ENCODE peak calls at places on chromosomes 11 and 22, in six cellular contexts. N is activated CD4-positive, alpha-beta T cell treated with anti-CD3 and anti-CD28 coated beads, Interleukin-2, amount 50 U/mL, for 1 hour; H is stimulated activated CD8-positive, alpha-beta memory T cell treated with anti-CD3 and anti-CD28 coated beads, Interleukin-2, amount 100 ng/mL, for 1 hour; X is activated B cell treated with CpG ODN at 0.5 μM for 24 hours; F is anterior cingulate cortex; C is left lung. O is an unnamed sample.
A peak's percentile ranks its signal among the peaks of the same experiment; 100 is the strongest.

GRCh38 chr11:65663634-65664200 is 1.0 kb upstream of the RELA start:
- DNase-seq in N (peak; percentile 34), H (no peak), X (no peak), F (peak; percentile 43), C (peak; percentile 68), O (peak; percentile 94)

GRCh38 chr11:62387381-62387780 is 31.5 kb upstream of the SCGB1A1 start:
- DNase-seq in N (no peak), H (no peak), X (no peak), F (no peak), C (no peak), O (no peak)

GRCh38 chr11:36105743-36106581 is 162.1 kb downstream of the LDLRAD3 start:
- DNase-seq in N (no peak), H (no peak), X (no peak), F (no peak), C (no peak), O (no peak)

GRCh38 chr11:18491924-18492323 is 34.8 kb downstream of the TSG101 start:
- DNase-seq in N (no peak), H (no peak), X (no peak), F (no peak), C (no peak), O (no peak)

GRCh38 chr11:36019722-36020121 is 75.9 kb downstream of the LDLRAD3 start:
- DNase-seq in N (no peak), H (no peak), X (no peak), F (no peak), C (no peak), O (no peak)

GRCh38 chr11:811446-812245 is 1.9 kb downstream of the RPLP2 start:
- DNase-seq in N (no peak), H (no peak), X (no peak), F (no peak), C (no peak), O (no peak)

GRCh38 chr11:1388763-1389102 is 1.0 kb upstream of the BRSK2 start:
- DNase-seq in N (no peak), H (no peak), X (no peak), F (no peak), C (no peak), O (no peak)

GRCh38 chr11:12240669-12241068 is 130.3 kb downstream of the MICAL2 start:
- DNase-seq in N (no peak), H (no peak), X (no peak), F (no peak), C (no peak), O (no peak)

GRCh38 chr11:65063532-65063931 is 5.2 kb upstream of the NAALADL1 start:
- DNase-seq in N (no peak), H (no peak), X (no peak), F (no peak), C (no peak), O (no peak)

GRCh38 chr11:6631356-6631890 is 12.2 kb upstream of the TPP1 start:
- DNase-seq in N (no peak), H (no peak), X (peak; percentile 11), F (no peak), C (no peak), O (peak; percentile 81)

GRCh38 chr22:47086596-47087248 is 324.3 kb downstream of the TBC1D22A start:
- DNase-seq in N (no peak), H (no peak), X (no peak), F (no peak), C (no peak), O (peak; percentile 28)

GRCh38 chr22:24178502-24179440 is 2.5 kb upstream of the SUSD2 start:
- DNase-seq in N (no peak), H (no peak), X (no peak), F (no peak), C (no peak), O (no peak)

GRCh38 chr11:104588975-104589374 is 309.3 kb downstream of the CASP12 start:
- DNase-seq in N (no peak), H (no peak), X (no peak), F (no peak), C (no peak), O (no peak)

GRCh38 chr11:359181-359714 is 10.1 kb upstream of the B4GALNT4 start:
- DNase-seq in N (no peak), H (no peak), X (no peak), F (no peak), C (no peak), O (no peak)

GRCh38 chr22:28021116-28021997 is 102.3 kb upstream of the PITPNB start:
- DNase-seq in N (no peak), H (no peak), X (no peak), F (no peak), C (peak; percentile 27), O (peak; percentile 81)

GRCh38 chr11:78975081-78975480 is 400.4 kb upstream of the NARS2 start:
- DNase-seq in N (no peak), H (no peak), X (no peak), F (no peak), C (no peak), O (no peak)

GRCh38 chr11:69374110-69374981 is 80.4 kb downstream of the MYEOV start:
- DNase-seq in N (no peak), H (no peak), X (peak; percentile 11), F (no peak), C (peak; percentile 28), O (peak; percentile 83)

GRCh38 chr22:17738386-17739128 is 35.7 kb downstream of the BID start:
- DNase-seq in N (no peak), H (no peak), X (no peak), F (no peak), C (no peak), O (no peak)

GRCh38 chr11:68575025-68575665 is 109.2 kb upstream of the GAL start:
- DNase-seq in N (no peak), H (no peak), X (no peak), F (no peak), C (no peak), O (no peak)

GRCh38 chr11:81744336-81745116 is 989.1 kb downstream of the FAM181B start:
- DNase-seq in N (no peak), H (no peak), X (no peak), F (no peak), C (no peak), O (no peak)

GRCh38 chr22:45476814-45477213 is 25.9 kb upstream of the FBLN1 start:
- DNase-seq in N (no peak), H (no peak), X (no peak), F (no peak), C (no peak), O (no peak)

GRCh38 chr11:18393581-18394299 is 623 bp upstream of the LDHA start:
- DNase-seq in N (no peak), H (no peak), X (no peak), F (no peak), C (no peak), O (no peak)

GRCh38 chr11:124610295-124610694 is 933 bp upstream of the PANX3 start:
- DNase-seq in N (no peak), H (no peak), X (no peak), F (no peak), C (no peak), O (no peak)

GRCh38 chr11:93728792-93729128 is 12.5 kb downstream of the TAF1D start:
- DNase-seq in N (no peak), H (no peak), X (no peak), F (no peak), C (no peak), O (no peak)

GRCh38 chr11:68020575-68020974 is 9.9 kb upstream of the NDUFS8 start:
- DNase-seq in N (no peak), H (no peak), X (no peak), F (no peak), C (peak; percentile 71), O (no peak)

GRCh38 chr22:40588726-40589125 is 47.8 kb downstream of the MRTFA start:
- DNase-seq in N (no peak), H (no peak), X (no peak), F (no peak), C (peak; percentile 38), O (no peak)

GRCh38 chr11:24386551-24387404 is 110.1 kb upstream of the LUZP2 start:
- DNase-seq in N (no peak), H (no peak), X (no peak), F (no peak), C (no peak), O (no peak)

GRCh38 chr11:134385774-134386565 is 26.1 kb downstream of the B3GAT1 start:
- DNase-seq in N (no peak), H (no peak), X (no peak), F (peak; percentile 51), C (no peak), O (no peak)

GRCh38 chr11:95140397-95141030 is 50.9 kb downstream of the ENDOD1 start:
- DNase-seq in N (no peak), H (no peak), X (no peak), F (no peak), C (no peak), O (no peak)

GRCh38 chr22:49007013-49007653 is 820.5 kb downstream of the BRD1 start:
- DNase-seq in N (no peak), H (no peak), X (no peak), F (no peak), C (no peak), O (no peak)

GRCh38 chr22:24153959-24154358 is 27.3 kb upstream of the SUSD2 start:
- DNase-seq in N (no peak), H (no peak), X (no peak), F (no peak), C (no peak), O (no peak)

GRCh38 chr11:112115389-112115788 is 28.7 kb downstream of the SDHD start:
- DNase-seq in N (no peak), H (no peak), X (no peak), F (no peak), C (no peak), O (no peak)

GRCh38 chr11:107898270-107898669 is 30.0 kb upstream of the RAB39A start:
- DNase-seq in N (no peak), H (no peak), X (no peak), F (no peak), C (no peak), O (no peak)

GRCh38 chr11:10725114-10725906 is 25.7 kb upstream of the CTR9 start:
- DNase-seq in N (no peak), H (no peak), X (no peak), F (no peak), C (no peak), O (no peak)

O was measured in lower leg skin.